ENCODE peak calls at places on chromosomes 5 and 9, in ten cellular contexts. D is AG04450; O is dorsolateral prefrontal cortex; C is CD4-positive, alpha-beta T cell; V is brain microvascular endothelial cell; P is fibroblast of lung; G is heart right ventricle; H is sigmoid colon; N is CD8-positive, alpha-beta T cell; A is WERI-Rb-1. Z is an unnamed sample.
A peak's percentile ranks its signal among the peaks of the same experiment; 100 is the strongest.

GRCh38 chr9:129145841-129146292 is 32.2 kb downstream of the IER5L start:
- DNase-seq in D (peak; percentile 86), O (no peak), C (no peak), V (peak; percentile 80), P (peak; percentile 97), G (peak; percentile 69), H (peak; percentile 88), N (no peak), A (no peak), Z (no peak)

GRCh38 chr9:129140397-129141065 is 29.3 kb downstream of the PTPA start:
- DNase-seq in D (no peak), O (no peak), C (no peak), V (peak; percentile 47), P (peak; percentile 58), G (peak; percentile 63), H (peak; percentile 79), N (no peak), A (peak; percentile 60), Z (no peak)

GRCh38 chr9:9912459-9912858 is 700.3 kb downstream of the PTPRD start:
- DNase-seq in D (no peak), O (no peak), C (no peak), V (peak; percentile 4), P (no peak), G (no peak), H (no peak), N (no peak), A (no peak), Z (no peak)

GRCh38 chr5:55391707-55392106 is 83.9 kb downstream of the MTREX start:
- DNase-seq in D (no peak), O (no peak), C (no peak), V (no peak), P (no peak), G (no peak), H (no peak), N (no peak), A (no peak), Z (no peak)

GRCh38 chr5:59548807-59549357 is 344.6 kb downstream of the PDE4D start:
- DNase-seq in D (no peak), O (no peak), C (no peak), V (no peak), P (no peak), G (no peak), H (no peak), N (no peak), A (no peak), Z (no peak)

GRCh38 chr5:158739941-158740340 is 359.8 kb downstream of the EBF1 start:
- DNase-seq in D (no peak), O (no peak), C (no peak), V (no peak), P (no peak), G (peak; percentile 28), H (no peak), N (no peak), A (peak; percentile 48), Z (no peak)

GRCh38 chr5:66596791-66597757 is 881 bp downstream of the MAST4 start:
- DNase-seq in D (no peak), O (peak; percentile 55), C (no peak), V (peak; percentile 2), P (peak; percentile 47), G (peak; percentile 51), H (no peak), N (no peak), A (peak; percentile 51), Z (no peak)

GRCh38 chr5:59039296-59040006 is 456.6 kb downstream of the RAB3C start:
- DNase-seq in D (no peak), O (peak; percentile 46), C (peak; percentile 94), V (peak; percentile 78), P (peak; percentile 80), G (peak; percentile 71), H (peak; percentile 92), N (peak; percentile 78), A (peak; percentile 58), Z (peak; percentile 40)

GRCh38 chr5:126633552-126633951 is 32.8 kb downstream of the PHAX start:
- DNase-seq in D (no peak), O (no peak), C (no peak), V (no peak), P (no peak), G (no peak), H (no peak), N (no peak), A (no peak), Z (no peak)

GRCh38 chr5:126635585-126635984 is 34.8 kb downstream of the PHAX start:
- DNase-seq in D (no peak), O (no peak), C (no peak), V (no peak), P (no peak), G (no peak), H (no peak), N (no peak), A (no peak), Z (no peak)

GRCh38 chr5:126628102-126628501 is 27.4 kb downstream of the PHAX start:
- DNase-seq in D (no peak), O (no peak), C (no peak), V (no peak), P (no peak), G (no peak), H (no peak), N (no peak), A (no peak), Z (no peak)

DNA sequence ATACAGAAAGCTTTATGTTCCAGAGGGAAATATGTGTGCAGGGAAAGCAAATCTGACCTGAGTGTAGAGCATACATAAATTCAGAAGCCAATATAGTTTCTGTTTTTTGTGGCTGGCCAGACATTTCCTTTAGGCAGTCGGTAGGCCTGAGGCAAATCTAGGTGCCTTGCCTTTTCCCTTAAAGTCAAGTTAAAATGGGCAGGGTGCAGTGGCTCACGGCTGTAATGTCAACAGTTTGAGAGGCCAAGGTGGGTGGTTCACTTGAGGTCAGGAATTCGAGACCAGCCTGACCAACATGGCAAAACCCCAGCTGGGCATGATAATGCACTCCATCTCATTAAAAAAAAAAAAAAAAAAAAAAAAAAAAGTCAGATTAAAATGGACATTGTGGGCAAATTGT is 31.2 kb downstream of the PHAX start:
- DNase-seq in D (no peak), O (no peak), C (no peak), V (no peak), P (no peak), G (no peak), H (no peak), N (no peak), A (no peak), Z (no peak)
- H3K27ac ChIP-seq in D (no peak overlapping the region), O (no peak overlapping the region), C (no peak overlapping the region), V (no peak overlapping the region), P (no peak overlapping the region), G (no peak overlapping the region), H (no peak overlapping the region), N (no peak overlapping the region), A (no peak overlapping the region), Z (no peak overlapping the region)

GRCh38 chr5:16666861-16667481 is 50.2 kb upstream of the RETREG1 start:
- DNase-seq in D (no peak), O (peak; percentile 60), C (no peak), V (no peak), P (no peak), G (peak; percentile 60), H (no peak), N (no peak), A (peak; percentile 28), Z (no peak)
- TF ChIP-seq CTCF in D (peak; percentile 33), O (peak; percentile 53), C (peak; percentile 78), V (peak; percentile 60), P (peak; percentile 34), G (peak; percentile 40), H (peak; percentile 24), N (peak; percentile 59), A (peak; percentile 53), Z (no peak)

GRCh38 chr5:33891731-33892418 is at the start of gene ADAMTS12:
- DNase-seq in D (peak; percentile 48), O (no peak), C (no peak), V (peak; percentile 53), P (peak; percentile 80), G (peak; percentile 41), H (peak; percentile 77), N (no peak), A (no peak), Z (no peak)

GRCh38 chr5:33890633-33891032 is 1.2 kb downstream of the ADAMTS12 start:
- DNase-seq in D (no peak), O (no peak), C (no peak), V (peak; percentile 47), P (peak; percentile 47), G (no peak), H (no peak), N (no peak), A (no peak), Z (no peak)

GRCh38 chr5:33894566-33894965 is 2.8 kb upstream of the ADAMTS12 start:
- DNase-seq in D (no peak), O (no peak), C (no peak), V (peak; percentile 54), P (peak; percentile 89), G (no peak), H (no peak), N (no peak), A (no peak), Z (no peak)

GRCh38 chr5:33890147-33890546 is 1.6 kb downstream of the ADAMTS12 start:
- DNase-seq in D (no peak), O (no peak), C (no peak), V (no peak), P (peak; percentile 37), G (no peak), H (no peak), N (no peak), A (no peak), Z (no peak)

DNA sequence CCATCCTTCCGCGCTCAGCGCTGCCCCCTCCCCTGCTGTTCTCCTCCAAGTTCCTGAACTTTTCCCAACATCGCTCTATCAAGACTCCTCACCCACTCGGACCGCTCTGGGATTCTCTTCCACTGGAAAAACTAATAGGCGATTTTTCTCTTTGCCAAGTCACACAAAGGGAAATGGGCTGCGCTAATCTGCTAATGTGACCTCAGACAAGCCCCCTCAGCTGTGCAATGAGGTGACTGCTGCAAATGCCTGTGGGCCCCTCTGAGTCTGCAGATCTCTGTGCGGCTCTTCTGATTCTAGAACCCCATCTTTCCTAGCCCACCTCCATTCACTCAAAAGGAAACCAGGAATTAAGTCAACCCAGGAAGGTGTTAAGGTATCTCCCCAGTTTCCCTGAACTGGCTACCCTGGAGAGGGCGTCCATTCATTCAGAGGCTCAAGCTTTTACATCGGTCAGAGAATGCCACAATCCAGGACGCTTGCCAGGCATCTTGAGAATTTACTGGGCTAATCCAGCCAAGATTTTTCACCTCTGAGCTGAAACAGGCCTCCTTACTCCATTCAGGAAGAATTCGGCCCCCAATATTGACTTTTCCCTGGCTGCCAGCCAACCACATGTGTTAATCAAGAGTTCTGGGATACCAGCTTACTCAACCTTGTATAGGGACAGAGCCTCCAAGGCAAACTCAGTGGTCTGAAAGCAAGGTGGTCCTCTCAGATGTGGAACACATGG is 795 bp upstream of the ADAMTS12 start:
- DNase-seq in D (peak; percentile 94), O (no peak), C (no peak), V (peak; percentile 83), P (peak; percentile 99), G (peak; percentile 30), H (peak; percentile 73), N (no peak), A (no peak), Z (peak; percentile 87)
- H3K27ac ChIP-seq in D (peak overlapping the region; percentile 89), O (no peak overlapping the region), C (no peak overlapping the region), V (peak overlapping the region; percentile 47), P (peak overlapping the region; percentile 74), G (no peak overlapping the region), H (peak overlapping the region; percentile 80), N (no peak overlapping the region), A (no peak overlapping the region), Z (peak overlapping the region; percentile 67)

GRCh38 chr5:132962429-132962928 is 955 bp downstream of the AFF4 start:
- DNase-seq in D (no peak), O (no peak), C (no peak), V (peak; percentile 43), P (peak; percentile 77), G (peak; percentile 38), H (no peak), N (no peak), A (peak; percentile 20), Z (no peak)

GRCh38 chr5:132961887-132962286 is 1.5 kb downstream of the AFF4 start:
- DNase-seq in D (no peak), O (no peak), C (no peak), V (peak; percentile 32), P (peak; percentile 75), G (no peak), H (no peak), N (no peak), A (no peak), Z (no peak)

GRCh38 chr5:132965120-132965519 is 1.7 kb upstream of the AFF4 start:
- DNase-seq in D (no peak), O (no peak), C (no peak), V (no peak), P (no peak), G (no peak), H (no peak), N (no peak), A (no peak), Z (no peak)

DNA sequence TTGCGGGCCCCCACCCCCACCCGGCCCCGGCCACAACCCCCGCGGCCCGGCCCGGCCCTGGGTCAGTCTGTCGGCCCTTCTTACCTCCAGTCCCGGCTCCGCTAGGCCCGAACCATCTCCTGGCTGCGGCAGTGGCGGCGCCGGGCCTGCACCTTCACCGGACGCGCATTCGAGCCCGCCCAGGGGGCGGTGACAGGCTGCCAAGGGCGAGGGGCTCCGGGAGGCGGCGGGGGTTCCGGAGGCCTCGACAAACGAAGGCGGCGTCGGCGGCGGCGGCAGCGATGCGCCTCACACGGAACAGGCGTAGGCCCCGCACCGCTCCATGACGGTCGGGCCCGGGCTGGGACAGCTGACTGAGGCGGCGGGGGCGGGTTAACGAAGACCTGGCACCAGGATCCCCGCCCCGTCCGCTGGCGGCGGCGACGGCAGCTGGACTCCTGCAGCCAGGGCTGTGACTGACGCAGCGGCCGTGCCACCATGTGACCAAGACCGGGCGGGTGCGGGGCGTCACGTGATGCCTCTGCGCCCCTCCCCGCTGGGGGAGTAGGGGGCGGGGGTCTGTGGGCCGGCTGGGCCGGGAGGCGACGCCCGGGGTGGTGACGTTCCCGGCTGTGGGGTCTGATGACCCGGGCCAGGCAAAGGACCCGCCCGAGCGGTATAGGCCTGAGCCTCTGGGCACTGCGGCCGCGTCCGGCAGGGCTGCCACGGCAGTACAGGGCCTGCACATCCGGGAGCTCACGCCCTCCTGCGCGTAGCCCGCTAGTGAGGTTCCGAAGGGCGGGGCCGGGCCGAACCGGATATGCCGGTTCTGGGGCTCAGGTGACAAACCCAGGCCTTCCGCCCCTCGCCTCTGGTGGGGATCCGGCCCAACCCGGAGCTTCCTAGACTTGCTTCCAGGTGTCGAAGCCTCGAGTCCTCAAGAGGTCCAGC is at the start of gene AFF4:
- DNase-seq in D (peak; percentile 80), O (peak; percentile 96), C (peak; percentile 76), V (peak; percentile 93), P (peak; percentile 96), G (peak; percentile 96), H (peak; percentile 98), N (peak; percentile 69), A (peak; percentile 97), Z (peak; percentile 82)
- TF ChIP-seq CTCF in D (no peak), O (no peak), C (no peak), V (no peak), P (no peak), G (no peak), H (no peak), N (no peak), A (no peak), Z (no peak)

Z was measured in ascending aorta.